ENCODE peak calls at places on chromosomes 13 and 19, in four cellular contexts. Z, F, W and V are unnamed samples. For H3K4me1, the result is how much of the 10 kb centered on the place peaks cover.

GRCh38 chr13:113729329-113730019 is 29.6 kb upstream of the TMEM255B start:
- DNase-seq in F (no peak), W (peak), Z (no peak), V (no peak)

GRCh38 chr19:48934837-48935236 is 1.3 kb downstream of the DHDH start:
- DNase-seq in W (no peak), F (peak), Z (no peak), V (no peak)

GRCh38 chr13:37074703-37075102 is 15.2 kb upstream of the SUPT20H start:
- DNase-seq in F (no peak), Z (no peak), W (no peak), V (no peak)

GRCh38 chr19:3359850-3360493 is 6.4 kb upstream of the NFIC start:
- DNase-seq in Z (no peak), F (no peak), W (peak), V (no peak)

GRCh38 chr13:29471551-29471950 is 123.9 kb downstream of the SLC7A1 start:
- DNase-seq in F (no peak), Z (no peak), W (no peak), V (no peak)

GRCh38 chr19:17236414-17236716 is 9.4 kb downstream of the NR2F6 start:
- DNase-seq in Z (peak), F (peak), W (no peak), V (no peak)

GRCh38 chr19:574658-575526 is 2.5 kb downstream of the BSG start:
- DNase-seq in W (no peak), Z (no peak), F (no peak), V (no peak)

GRCh38 chr13:65679240-65679639 is 1550.9 kb downstream of the PCDH9 start:
- DNase-seq in W (no peak), Z (no peak), F (no peak), V (no peak)

GRCh38 chr19:54137913-54138776 is 583 bp downstream of the CNOT3 start:
- DNase-seq in F (peak), Z (peak), W (peak), V (no peak)

GRCh38 chr13:49540552-49540951 is 44.8 kb downstream of the PHF11 start:
- DNase-seq in Z (no peak), F (no peak), W (no peak), V (no peak)

GRCh38 chr19:32138416-32138815 is 207.0 kb upstream of the ZNF507 start:
- DNase-seq in Z (no peak), F (no peak), W (no peak), V (no peak)

GRCh38 chr13:46178821-46179220 is 3.2 kb downstream of the LCP1 start:
- DNase-seq in Z (no peak), W (no peak), F (no peak), V (no peak)

GRCh38 chr13:73168993-73169401 is 110.2 kb downstream of the KLF5 start:
- DNase-seq in F (no peak), Z (peak), W (no peak), V (no peak)

GRCh38 chr19:11382898-11383705 is 1.0 kb downstream of the EPOR start:
- DNase-seq in Z (peak), F (peak), W (peak), V (peak)

GRCh38 chr19:11378319-11379189 is 4.1 kb downstream of the SWSAP1 start:
- DNase-seq in W (peak), F (peak), Z (peak), V (peak)

GRCh38 chr19:11381535-11382369 is 2.4 kb downstream of the EPOR start:
- DNase-seq in Z (peak), F (peak), W (peak), V (peak)

GRCh38 chr19:11379857-11380350 is 4.2 kb downstream of the EPOR start:
- DNase-seq in Z (no peak), W (no peak), F (no peak), V (no peak)

DNA sequence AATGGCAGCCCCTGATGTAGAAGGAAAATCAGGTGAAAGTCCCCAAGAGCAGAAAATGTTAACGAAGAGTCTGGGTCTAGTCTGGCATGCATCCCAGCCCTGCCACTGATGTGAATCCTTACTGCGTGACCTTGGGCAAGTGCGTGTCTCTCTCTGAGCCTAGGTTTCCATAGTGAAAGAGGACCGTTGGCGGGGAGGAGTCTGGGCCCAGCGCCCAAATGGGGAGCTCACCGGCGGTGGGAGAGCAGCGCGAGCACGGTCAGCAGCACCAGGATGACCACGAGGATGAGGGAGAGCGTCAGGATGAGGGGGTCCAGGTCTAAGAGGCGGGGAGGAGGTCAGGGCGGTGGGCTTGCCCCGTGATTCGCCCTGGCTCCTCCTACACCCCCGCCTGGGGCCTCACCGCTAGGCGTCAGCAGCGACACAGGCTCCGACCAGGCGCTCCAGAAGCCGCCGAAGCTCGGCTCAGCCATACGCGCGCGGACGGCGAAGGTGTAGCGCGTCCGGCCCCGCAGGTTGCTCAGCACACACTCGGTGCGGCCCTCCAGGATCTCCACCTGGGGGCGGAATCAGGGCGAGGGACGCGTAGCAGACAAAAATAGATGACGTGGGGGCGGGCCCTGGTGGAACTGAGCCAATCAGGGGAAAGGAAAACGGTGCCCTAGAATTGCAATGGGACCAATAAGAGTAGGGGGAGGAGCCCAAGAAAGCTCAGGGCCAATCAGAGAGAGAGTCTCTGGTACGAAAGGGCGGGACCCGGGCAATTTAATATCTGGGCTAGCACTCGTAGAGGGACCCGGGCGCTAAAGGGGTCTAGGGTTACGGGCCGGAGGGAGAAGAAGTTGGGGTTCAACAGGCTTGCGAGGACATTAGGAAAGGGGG is 3.2 kb downstream of the EPOR start:
- DNase-seq in F (peak), W (peak), Z (peak), V (peak)
- TF ChIP-seq POLR2A in F (peak), W (peak), Z (peak), V (peak)

DNA sequence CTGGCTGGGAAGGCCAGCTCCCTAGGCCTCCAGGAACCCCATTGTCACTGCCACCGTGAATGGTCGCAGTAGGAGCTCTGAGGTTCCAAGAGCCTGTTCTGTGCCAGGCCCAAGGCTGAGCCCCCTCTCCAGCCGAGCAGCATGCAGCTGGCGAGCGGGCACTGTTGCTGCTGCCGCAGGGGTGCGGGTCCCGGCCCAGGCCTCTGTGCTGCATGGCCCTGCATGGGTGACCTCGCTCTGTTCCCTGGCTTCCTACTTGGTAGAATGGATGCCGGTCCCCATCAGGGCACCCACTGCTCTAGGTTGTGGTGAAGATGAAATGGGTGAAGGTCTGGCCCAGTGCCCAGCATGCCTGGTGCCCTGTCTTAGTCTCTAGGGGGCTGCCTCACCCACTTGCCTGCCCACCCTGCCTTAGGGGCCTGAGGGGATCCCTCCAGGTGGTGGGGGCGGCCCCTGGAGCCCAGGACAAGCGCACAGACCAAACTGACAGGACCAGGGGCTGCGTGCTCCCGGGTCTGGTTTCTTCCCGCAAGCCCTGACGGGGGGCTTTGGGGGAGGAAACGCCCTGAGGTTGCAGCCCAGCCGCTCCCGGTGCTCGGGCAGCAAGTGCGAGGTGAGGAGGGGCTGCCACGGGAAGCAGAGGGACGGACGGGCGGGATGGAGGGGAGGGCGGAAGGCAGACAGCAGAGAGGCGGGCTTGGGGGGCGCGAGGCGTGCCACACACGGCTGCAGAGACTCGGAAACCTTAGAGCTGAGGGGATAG is 8.7 kb upstream of the UQCR11 start:
- DNase-seq in Z (no peak), W (no peak), F (no peak), V (no peak)
- H3K4me1 ChIP-seq in Z (under half), W (under half), F (under half), V (under half)

GRCh38 chr13:23859904-23860303 is 29.3 kb downstream of the MIPEP start:
- DNase-seq in F (no peak), Z (no peak), W (no peak), V (no peak)
- TF ChIP-seq CTCF in F (no peak), Z (no peak), W (no peak), V (no peak)

DNA sequence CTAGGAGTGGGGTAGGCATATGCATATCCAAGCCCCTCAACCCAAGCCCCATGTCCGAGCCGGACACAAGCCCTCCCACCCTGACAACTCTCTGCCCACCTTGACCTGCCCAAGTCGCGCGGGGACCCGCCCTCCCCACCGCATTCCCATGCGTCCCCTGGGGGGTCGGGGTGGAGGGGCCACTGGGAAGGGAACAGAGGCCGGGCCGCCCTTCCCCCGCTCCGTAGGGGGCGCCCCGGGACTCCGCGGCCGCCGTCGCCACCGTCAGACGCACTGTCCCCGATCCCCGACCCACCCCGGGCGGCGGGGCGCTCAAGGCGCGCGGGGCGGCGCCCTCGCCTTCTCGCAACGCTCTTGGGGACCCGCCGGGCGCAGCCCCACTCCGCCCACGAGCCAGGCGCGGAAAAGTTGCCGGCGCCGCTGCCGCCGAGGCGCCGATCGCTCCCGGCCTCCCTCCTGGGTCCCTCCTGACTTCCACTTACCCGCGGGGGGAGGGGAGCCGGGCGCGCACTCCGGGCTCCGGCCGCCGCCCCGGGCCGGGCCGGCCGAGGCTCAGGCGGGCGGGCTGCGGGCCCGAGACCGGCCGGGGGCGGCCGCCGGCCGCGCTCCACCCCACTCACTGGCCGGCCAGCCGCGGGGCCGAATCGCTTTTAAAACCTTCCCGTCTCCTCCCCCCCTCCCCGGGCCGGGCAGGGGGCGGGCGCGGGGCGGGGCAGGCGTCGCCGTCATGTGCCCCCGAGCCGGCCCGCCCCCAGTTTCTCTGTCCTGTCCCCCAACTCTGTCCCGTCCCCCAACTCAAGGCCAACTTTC is 34.4 kb upstream of the NANOS3 start:
- DNase-seq in Z (peak), F (no peak), W (peak), V (peak)
- TF ChIP-seq POLR2A in Z (peak), F (peak), W (no peak), V (peak)

GRCh38 chr19:35903550-35904179 is 1.3 kb downstream of the HCST start:
- DNase-seq in W (peak), Z (peak), F (peak), V (peak)

GRCh38 chr19:35902870-35903475 is 644 bp downstream of the HCST start:
- DNase-seq in W (peak), Z (no peak), F (no peak), V (no peak)

GRCh38 chr19:35901854-35902661 is at the start of gene HCST:
- DNase-seq in F (no peak), W (peak), Z (peak), V (peak)

GRCh38 chr19:35899547-35900214 is 659 bp downstream of the NFKBID start:
- DNase-seq in Z (peak), F (peak), W (peak), V (peak)

GRCh38 chr19:35901055-35901644 is 810 bp upstream of the NFKBID start:
- DNase-seq in W (peak), F (no peak), Z (no peak), V (no peak)
- H3K4me1 ChIP-seq in W (half or more), F (under half), Z (under half), V (under half)

GRCh38 chr19:51365211-51366049 is 758 bp downstream of the ETFB start:
- DNase-seq in Z (peak), F (no peak), W (no peak), V (no peak)
- TF ChIP-seq CTCF in Z (no peak), F (no peak), W (no peak), V (no peak)

GRCh38 chr19:35330475-35330874 is 1.5 kb downstream of the CD22 start:
- DNase-seq in F (no peak), W (peak), Z (peak), V (no peak)
- TF ChIP-seq POLR2A in F (no peak), W (peak), Z (no peak), V (no peak)

DNA sequence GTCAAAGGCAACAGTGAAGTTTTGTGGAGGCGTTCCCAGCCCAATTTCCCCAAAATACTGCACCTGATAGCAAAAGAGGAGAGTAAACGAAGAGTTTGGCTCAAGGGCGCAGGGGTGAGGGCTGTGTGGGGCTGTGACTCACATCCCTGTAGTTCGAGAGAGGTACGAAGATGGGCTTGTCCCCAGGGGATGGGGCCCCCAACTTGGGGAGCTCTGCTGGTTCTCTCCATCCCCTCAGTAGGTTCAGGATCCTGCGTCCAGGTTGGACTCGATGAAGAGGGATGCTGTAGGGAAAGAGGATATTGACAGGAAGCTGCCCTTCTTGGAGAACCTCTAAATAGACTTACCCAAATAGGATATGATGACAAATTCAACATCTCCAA is 3.4 kb downstream of the NAPSA start:
- DNase-seq in F (no peak), W (no peak), Z (no peak), V (no peak)
- H3K4me1 ChIP-seq in F (under half), W (under half), Z (under half), V (under half)